ENCODE peak calls at places on chromosomes 4 and X, in ten cellular contexts. P is substantia nigra; K is stimulated activated naive CD8-positive, alpha-beta T cell treated with anti-CD3 and anti-CD28 coated beads, Interleukin-15, amount 100 ng/mL, for 72 hours; R is stimulated activated CD8-positive, alpha-beta memory T cell treated with anti-CD3 and anti-CD28 coated beads, Interleukin-7, amount 100 ng/mL, for 1 hour; B is OCI-LY7; G is psoas muscle; A is mucosa of gallbladder; O is ascending aorta; L is T-helper 17 cell; M is endothelial cell. I is an unnamed sample.

GRCh38 chr4:80049402-80049801 is 23.6 kb downstream of the ANTXR2 start:
- DNase-seq in K (no peak), O (no peak), A (no peak), L (no peak), P (no peak), R (no peak), B (no peak), G (no peak), M (no peak), I (no peak)

GRCh38 chrX:85052207-85052606 is 48.5 kb downstream of the APOOL start:
- DNase-seq in P (no peak), O (no peak), R (no peak), M (no peak), L (no peak), G (no peak), B (no peak), A (no peak), K (no peak), I (no peak)

GRCh38 chr4:88573995-88574394 is 18.3 kb upstream of the HERC3 start:
- DNase-seq in M (peak), R (no peak), B (no peak), G (no peak), A (no peak), O (no peak), P (no peak), K (no peak), L (no peak), I (no peak)

GRCh38 chr4:41598580-41598979 is 60.6 kb downstream of the LIMCH1 start:
- DNase-seq in K (no peak), B (no peak), M (no peak), P (no peak), R (no peak), O (no peak), L (no peak), A (no peak), G (no peak), I (no peak)

GRCh38 chr4:52873191-52873590 is 11.1 kb downstream of the RASL11B start:
- DNase-seq in P (no peak), L (no peak), R (no peak), B (no peak), O (no peak), K (no peak), M (no peak), A (no peak), G (no peak), I (peak)

GRCh38 chr4:183797445-183798248 is 107.5 kb upstream of the STOX2 start:
- DNase-seq in P (no peak), K (peak), R (no peak), O (no peak), L (no peak), A (no peak), G (peak), B (no peak), M (peak), I (peak)

GRCh38 chr4:121192500-121192899 is 28.4 kb upstream of the TNIP3 start:
- DNase-seq in P (no peak), M (peak), R (no peak), K (no peak), G (no peak), O (no peak), L (no peak), A (no peak), B (peak), I (peak)

GRCh38 chr4:53859305-53859704 is 205.1 kb downstream of the CHIC2 start:
- DNase-seq in P (no peak), L (no peak), O (no peak), G (no peak), K (no peak), B (no peak), A (no peak), M (no peak), R (no peak), I (no peak)

GRCh38 chr4:7155611-7156071 is 36.7 kb upstream of the SORCS2 start:
- DNase-seq in G (no peak), B (no peak), R (no peak), O (no peak), K (no peak), P (no peak), L (no peak), M (no peak), A (no peak), I (no peak)

GRCh38 chrX:87409113-87409841 is 108.3 kb upstream of the KLHL4 start:
- DNase-seq in L (no peak), O (peak), G (peak), M (no peak), A (peak), P (peak), B (no peak), R (no peak), K (no peak), I (no peak)

GRCh38 chr4:126839066-126839465 is 793.7 kb upstream of the INTU start:
- DNase-seq in G (no peak), M (no peak), R (no peak), A (no peak), B (no peak), P (no peak), O (no peak), K (no peak), L (no peak), I (no peak)

GRCh38 chr4:148514041-148514440 is 71.8 kb upstream of the NR3C2 start:
- DNase-seq in G (no peak), O (no peak), M (no peak), A (no peak), P (no peak), L (no peak), R (no peak), K (no peak), B (no peak), I (no peak)

GRCh38 chr4:39151120-39151713 is 31.1 kb upstream of the WDR19 start:
- DNase-seq in O (no peak), G (no peak), K (no peak), R (no peak), L (no peak), B (peak), M (no peak), A (no peak), P (no peak), I (peak)

GRCh38 chr4:165718660-165719059 is 154.4 kb upstream of the TLL1 start:
- DNase-seq in B (no peak), M (no peak), P (no peak), O (no peak), K (no peak), R (no peak), A (no peak), G (no peak), L (no peak), I (no peak)

GRCh38 chr4:76074468-76074867 is at the start of gene ART3:
- DNase-seq in G (no peak), A (no peak), M (no peak), O (no peak), B (no peak), L (no peak), R (no peak), K (no peak), P (no peak), I (no peak)